ENCODE peak calls at places on chromosomes 7 and 10, in eight cellular contexts. X, E, T, I, Y, Z, K and N are unnamed samples.

GRCh38 chr10:81820418-81820817 is 54.6 kb upstream of the NRG3 start:
- DNase-seq in Y (no peak), E (no peak), X (no peak), T (no peak), I (no peak), Z (no peak), K (no peak), N (no peak)

GRCh38 chr10:127585519-127586023 is 36.5 kb downstream of the NPS start:
- DNase-seq in Z (no peak), K (no peak), X (no peak), I (no peak), Y (no peak), E (no peak), T (no peak), N (no peak)

GRCh38 chr7:4683043-4683883 is 1.2 kb downstream of the FOXK1 start:
- DNase-seq in I (no peak), X (peak), Y (peak), E (no peak), T (peak), Z (peak), K (peak), N (no peak)

GRCh38 chr10:124074471-124075109 is 18.8 kb downstream of the CHST15 start:
- DNase-seq in Y (no peak), T (peak), E (no peak), X (no peak), K (no peak), Z (no peak), I (peak), N (no peak)

GRCh38 chr7:153696242-153696641 is 356.0 kb upstream of the DPP6 start:
- DNase-seq in T (no peak), X (no peak), Y (no peak), K (no peak), I (no peak), Z (no peak), E (no peak), N (no peak)

GRCh38 chr10:113041324-113041723 is 91.3 kb downstream of the TCF7L2 start:
- DNase-seq in K (no peak), T (no peak), I (no peak), X (no peak), Z (no peak), E (no peak), Y (no peak), N (no peak)

GRCh38 chr10:104441601-104442000 is 88.0 kb downstream of the CFAP58 start:
- DNase-seq in T (no peak), K (no peak), E (no peak), I (no peak), Z (no peak), Y (peak), X (no peak), N (peak)

GRCh38 chr10:130833596-130833995 is 477.9 kb downstream of the TCERG1L start:
- DNase-seq in K (no peak), E (no peak), Y (no peak), X (no peak), T (no peak), Z (no peak), I (no peak), N (no peak)

GRCh38 chr7:41698114-41698513 is 4.8 kb downstream of the INHBA start:
- DNase-seq in K (no peak), Y (no peak), I (no peak), X (no peak), T (no peak), E (no peak), Z (no peak), N (peak)

GRCh38 chr10:51667992-51668689 is 31.3 kb downstream of the CSTF2T start:
- DNase-seq in T (no peak), K (no peak), Z (no peak), E (no peak), Y (no peak), X (no peak), I (no peak), N (peak)

GRCh38 chr7:53624391-53624790 is 589.0 kb downstream of the POM121L12 start:
- DNase-seq in X (no peak), Y (no peak), Z (no peak), T (no peak), E (no peak), K (no peak), I (no peak), N (no peak)

GRCh38 chr10:89640242-89640641 is 4.8 kb downstream of the PANK1 start:
- DNase-seq in X (no peak), I (no peak), Z (no peak), T (no peak), Y (no peak), K (no peak), E (no peak), N (no peak)

GRCh38 chr7:127922661-127923060 is 108.6 kb downstream of the LRRC4 start:
- DNase-seq in I (no peak), K (no peak), X (no peak), T (no peak), Y (no peak), E (no peak), Z (no peak), N (no peak)

GRCh38 chr10:75211007-75211735 is 575 bp downstream of the VDAC2 start:
- DNase-seq in Z (peak), X (no peak), I (no peak), E (no peak), Y (peak), K (no peak), T (no peak), N (peak)